ENCODE peak calls at places on chromosomes 3 and 15, in five cellular contexts. W, P, E, I and F are unnamed samples.
A peak's percentile ranks its signal among the peaks of the same experiment; 100 is the strongest.

GRCh38 chr3:72510247-72510646 is 338.0 kb downstream of the SHQ1 start:
- DNase-seq in W (no peak), P (no peak), E (no peak), I (no peak), F (no peak)

GRCh38 chr3:37030573-37030972 is 37.3 kb downstream of the MLH1 start:
- DNase-seq in W (no peak), P (no peak), E (no peak), I (no peak), F (no peak)

GRCh38 chr3:79016587-79017380 is 751.0 kb downstream of the ROBO1 start:
- DNase-seq in W (no peak), P (no peak), E (no peak), I (no peak), F (no peak)

GRCh38 chr15:23497710-23498111 is 50.7 kb upstream of the GOLGA6L2 start:
- DNase-seq in W (peak; percentile 2), P (peak; percentile 9), E (no peak), I (no peak), F (no peak)

GRCh38 chr15:52653451-52653964 is 25.7 kb downstream of the ATOSA start:
- DNase-seq in W (peak; percentile 54), P (no peak), E (no peak), I (no peak), F (peak; percentile 78)

GRCh38 chr15:72058590-72058989 is 59.4 kb downstream of the MYO9A start:
- DNase-seq in W (no peak), P (no peak), E (no peak), I (no peak), F (no peak)

GRCh38 chr3:195753609-195754008 is 32.8 kb downstream of the MUC20 start:
- DNase-seq in W (no peak), P (no peak), E (no peak), I (no peak), F (no peak)

GRCh38 chr15:52254331-52254730 is 41.3 kb downstream of the MYO5C start:
- DNase-seq in W (no peak), P (no peak), E (no peak), I (no peak), F (no peak)

GRCh38 chr3:97687734-97688133 is 76.8 kb upstream of the ARL6 start:
- DNase-seq in W (no peak), P (no peak), E (no peak), I (no peak), F (peak; percentile 65)

GRCh38 chr3:188179006-188179966 is 25.3 kb downstream of the LPP start:
- DNase-seq in W (peak; percentile 80), P (peak; percentile 59), E (no peak), I (no peak), F (no peak)

GRCh38 chr3:50605901-50606326 is 5.7 kb downstream of the CISH start:
- DNase-seq in W (no peak), P (no peak), E (no peak), I (no peak), F (peak; percentile 80)

GRCh38 chr3:184889312-184889904 is 77.4 kb downstream of the VPS8 start:
- DNase-seq in W (no peak), P (no peak), E (no peak), I (no peak), F (no peak)

GRCh38 chr3:8506611-8507061 is 5.0 kb downstream of the LMCD1 start:
- DNase-seq in W (peak; percentile 60), P (no peak), E (no peak), I (no peak), F (no peak)

GRCh38 chr3:65953881-65954733 is 84.6 kb downstream of the MAGI1 start:
- DNase-seq in W (peak; percentile 44), P (peak; percentile 2), E (no peak), I (no peak), F (no peak)

GRCh38 chr15:65402971-65403370 is 19.8 kb downstream of the IGDCC4 start:
- DNase-seq in W (no peak), P (no peak), E (no peak), I (no peak), F (no peak)

GRCh38 chr3:192080336-192080735 is 619.4 kb downstream of the PYDC2 start:
- DNase-seq in W (no peak), P (no peak), E (no peak), I (no peak), F (no peak)